ENCODE peak calls at places on chromosomes 1 and 21, in four cellular contexts. R, P, H and G are unnamed samples. For H3K9me3, the result is how much of the 10 kb centered on the place peaks cover.

GRCh38 chr1:205430631-205431305 is 8.9 kb upstream of the LEMD1 start:
- DNase-seq in R (peak), P (peak), H (no peak), G (no peak)

GRCh38 chr1:30060738-30061137 is 662.6 kb downstream of the MATN1 start:
- DNase-seq in H (no peak), P (no peak), R (no peak), G (no peak)

GRCh38 chr1:75174031-75174760 is 40.0 kb downstream of the LHX8 start:
- DNase-seq in P (no peak), H (no peak), R (no peak), G (no peak)

GRCh38 chr1:246778663-246779062 is 54.5 kb downstream of the SCCPDH start:
- DNase-seq in H (no peak), R (no peak), P (no peak), G (no peak)

GRCh38 chr1:219792337-219793021 is 135.9 kb downstream of the SLC30A10 start:
- DNase-seq in R (no peak), P (no peak), H (no peak), G (no peak)

GRCh38 chr1:245156736-245157505 is 2.1 kb downstream of the KIF26B start:
- DNase-seq in R (peak), H (no peak), P (no peak), G (no peak)

GRCh38 chr1:14369526-14370213 is 228.8 kb upstream of the KAZN start:
- DNase-seq in P (no peak), R (no peak), H (no peak), G (no peak)

GRCh38 chr1:240134113-240134512 is 42.4 kb downstream of the FMN2 start:
- DNase-seq in P (no peak), H (no peak), R (no peak), G (no peak)

GRCh38 chr1:178713270-178713669 is 11.8 kb upstream of the RALGPS2 start:
- DNase-seq in P (no peak), H (no peak), R (no peak), G (no peak)

GRCh38 chr1:107557095-107557494 is 407.9 kb downstream of the VAV3 start:
- DNase-seq in R (no peak), H (no peak), P (no peak), G (no peak)

GRCh38 chr1:67459068-67459467 is 28.9 kb upstream of the SERBP1 start:
- DNase-seq in H (no peak), P (no peak), R (no peak), G (no peak)

GRCh38 chr1:93979718-93980319 is 70.6 kb upstream of the GCLM start:
- DNase-seq in P (peak), H (no peak), R (no peak), G (peak)

DNA sequence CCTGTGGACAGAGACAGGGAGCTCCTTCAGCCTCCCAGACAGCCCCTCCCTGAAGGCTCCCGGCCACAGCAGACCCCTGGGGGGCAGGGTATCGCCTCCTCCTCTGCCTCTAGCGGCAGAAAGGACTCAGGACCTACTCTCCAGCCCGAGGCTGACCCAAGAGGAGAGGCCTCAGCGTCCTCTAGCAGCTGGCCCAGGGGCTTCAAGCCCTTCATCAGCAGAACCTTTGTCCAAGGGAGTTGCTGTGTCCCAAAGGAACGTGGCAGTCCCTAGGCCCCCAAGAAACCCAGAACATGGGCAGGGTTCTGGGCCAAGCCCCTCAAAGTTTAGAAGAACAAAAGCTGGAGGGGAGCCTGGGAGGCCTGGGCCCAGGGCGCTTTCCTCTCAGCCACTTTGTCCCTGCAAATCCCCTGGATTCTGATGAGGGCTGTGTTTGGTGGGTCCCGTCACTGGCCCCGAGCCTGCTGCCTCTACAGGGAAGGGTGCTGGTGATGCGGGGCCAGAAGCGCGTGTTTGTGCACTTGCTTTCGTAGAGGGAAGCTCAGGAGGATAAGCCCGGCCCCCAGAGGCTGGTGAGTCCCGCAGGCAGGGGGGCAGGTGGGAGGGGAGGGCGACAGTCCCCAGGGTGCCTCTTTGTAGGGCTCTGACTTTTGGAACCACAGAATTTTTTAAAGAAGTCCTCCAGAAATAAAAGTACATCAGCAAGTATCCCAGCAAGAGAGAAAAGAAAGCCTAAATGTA is 13.3 kb downstream of the ITGB2 start:
- DNase-seq in P (no peak), R (peak), H (no peak), G (no peak)
- H3K27ac ChIP-seq in P (no peak), R (peak), H (no peak), G (no peak)

GRCh38 chr1:198937231-198938031 is 298.6 kb downstream of the PTPRC start:
- DNase-seq in R (no peak), H (no peak), P (no peak), G (peak)
- TF ChIP-seq POLR2A in R (peak), H (no peak), P (no peak), G (peak)

GRCh38 chr1:201335901-201336300 is 41.6 kb downstream of the TNNT2 start:
- DNase-seq in H (peak), R (no peak), P (no peak), G (no peak)

GRCh38 chr1:201336711-201337450 is 40.6 kb downstream of the TNNT2 start:
- DNase-seq in P (no peak), R (no peak), H (peak), G (no peak)

GRCh38 chr1:201335174-201335870 is 42.2 kb downstream of the TNNT2 start:
- DNase-seq in H (peak), R (no peak), P (no peak), G (no peak)

GRCh38 chr1:201332616-201333335 is 44.7 kb downstream of the TNNT2 start:
- DNase-seq in H (peak), R (no peak), P (no peak), G (no peak)

GRCh38 chr1:201334325-201335173 is 42.9 kb downstream of the TNNT2 start:
- DNase-seq in R (no peak), P (no peak), H (peak), G (no peak)
- H3K9me3 ChIP-seq in R (under half), P (under half), H (under half), G (under half)

DNA sequence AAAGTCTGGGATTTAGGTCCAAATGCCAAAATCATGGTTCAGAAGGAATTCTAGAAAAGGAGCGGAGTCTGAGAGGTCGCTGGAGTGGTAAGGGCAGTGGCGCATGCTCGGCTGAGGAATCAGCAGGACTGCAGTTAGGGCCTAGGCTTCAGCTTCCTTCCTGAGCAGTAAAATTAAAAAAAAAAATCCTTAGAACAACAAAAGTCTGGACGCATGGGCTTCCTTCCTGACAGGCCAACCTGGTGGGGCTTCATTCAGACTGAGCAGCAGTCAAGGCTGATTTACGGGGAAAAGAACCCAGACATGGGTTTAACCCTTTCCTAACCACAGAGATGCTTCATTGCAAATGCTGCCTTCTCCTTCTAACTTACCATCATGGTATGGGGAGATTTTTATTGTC is 17.1 kb downstream of the RNF220 start:
- DNase-seq in H (no peak), R (no peak), P (no peak), G (no peak)
- H3K27ac ChIP-seq in H (no peak), R (no peak), P (no peak), G (no peak)

GRCh38 chr1:167443757-167444156 is 74.6 kb downstream of the CD247 start:
- DNase-seq in R (no peak), P (no peak), H (no peak), G (no peak)

GRCh38 chr1:167450843-167451242 is 67.5 kb downstream of the CD247 start:
- DNase-seq in R (no peak), P (no peak), H (no peak), G (no peak)

GRCh38 chr1:167446946-167447345 is 71.4 kb downstream of the CD247 start:
- DNase-seq in R (no peak), H (no peak), P (no peak), G (no peak)

GRCh38 chr1:167442854-167443565 is 75.3 kb downstream of the CD247 start:
- DNase-seq in P (no peak), H (no peak), R (no peak), G (no peak)

GRCh38 chr1:167447521-167448136 is 70.7 kb downstream of the CD247 start:
- DNase-seq in R (no peak), P (no peak), H (no peak), G (no peak)
- TF ChIP-seq POLR2A in R (no peak), P (no peak), H (no peak), G (no peak)

GRCh38 chr21:18622383-18622782 is 218.8 kb upstream of the TMPRSS15 start:
- DNase-seq in P (no peak), H (no peak), R (no peak), G (no peak)
- H3K9me3 ChIP-seq in P (under half), H (under half), R (under half), G (under half)

GRCh38 chr21:42811960-42812359 is 67.4 kb downstream of the WDR4 start:
- DNase-seq in P (no peak), H (no peak), R (no peak), G (no peak)
- H3K27ac ChIP-seq in P (no peak), H (no peak), R (no peak), G (no peak)

DNA sequence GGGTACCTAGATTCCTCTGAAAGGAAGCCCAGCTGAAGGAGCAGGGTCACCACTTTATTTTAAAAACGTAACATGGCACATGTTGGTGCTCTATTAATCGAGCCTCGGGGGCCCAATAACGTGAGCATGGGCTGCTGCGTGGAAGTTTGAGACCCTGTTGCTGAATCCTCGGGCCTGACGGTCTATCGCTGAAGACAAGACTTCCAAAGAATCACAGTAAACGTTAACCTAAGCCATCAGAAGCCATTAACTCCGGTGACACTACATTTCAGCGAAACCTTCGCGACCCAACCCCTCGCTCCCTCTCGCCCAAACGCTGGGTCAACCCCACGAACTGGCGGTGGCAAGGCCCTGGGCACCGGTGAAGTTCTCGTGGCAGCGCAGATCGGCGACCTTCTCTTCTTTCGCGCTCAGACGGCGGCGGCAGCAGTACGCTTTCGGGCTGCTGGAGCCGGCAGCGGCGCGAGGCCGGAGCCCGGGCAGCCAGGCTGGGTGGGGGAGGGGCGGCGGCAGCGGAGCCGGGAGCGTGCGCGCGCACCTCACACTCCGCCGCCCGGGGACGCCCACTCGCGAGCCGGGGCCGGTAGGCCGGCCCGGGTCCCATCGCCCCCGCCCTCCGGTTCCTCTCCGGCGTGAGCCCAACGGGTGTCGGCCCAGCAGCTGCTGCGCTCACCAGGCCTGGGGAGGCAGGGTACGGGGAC is 818 bp upstream of the MAN1A2 start:
- DNase-seq in R (peak), P (peak), H (peak), G (peak)
- TF ChIP-seq POLR2A in R (peak), P (no peak), H (peak), G (peak)

GRCh38 chr21:38181101-38181500 is 75.7 kb upstream of the KCNJ15 start:
- DNase-seq in R (no peak), P (no peak), H (no peak), G (no peak)
- H3K9me3 ChIP-seq in R (under half), P (under half), H (under half), G (under half)

DNA sequence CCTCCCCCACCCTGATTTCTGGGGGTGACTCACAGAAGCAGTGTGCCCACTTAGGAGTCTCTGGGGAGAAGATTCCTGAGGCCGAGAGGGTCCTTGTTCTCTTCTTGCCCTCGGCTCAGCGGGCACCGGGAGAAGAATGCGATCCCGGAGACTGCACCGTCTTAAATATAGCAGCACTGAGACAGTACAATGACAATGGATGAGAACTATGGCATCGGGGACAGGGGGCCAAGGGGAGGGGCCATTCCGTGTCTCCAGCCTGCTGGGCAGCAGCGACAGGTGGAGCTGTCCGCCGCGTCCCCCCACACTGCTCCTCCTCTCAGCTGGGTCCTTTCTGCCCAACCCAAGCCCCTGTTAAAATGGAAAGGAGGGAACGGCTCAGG is at the start of gene MYOM3:
- DNase-seq in R (no peak), H (no peak), P (no peak), G (no peak)
- H3K27ac ChIP-seq in R (no peak), H (peak), P (no peak), G (peak)